ENCODE peak calls at places on chromosome 12, in six cellular contexts. K is MCF 10A, G is GM20000, C is esophagus muscularis mucosa, Q is RWPE1, H is A673. U is an unnamed sample.

GRCh38 chr12:2833327-2833726 is 1.5 kb downstream of the NRIP2 start:
- DNase-seq in H (no peak), K (no peak), G (no peak), C (no peak), Q (no peak), U (no peak)

GRCh38 chr12:22881878-22882277 is 256.9 kb downstream of the ETNK1 start:
- DNase-seq in Q (no peak), C (no peak), K (no peak), G (no peak), H (no peak), U (no peak)

GRCh38 chr12:4014858-4015224 is 141.6 kb upstream of the PARP11 start:
- DNase-seq in G (no peak), K (no peak), Q (no peak), C (no peak), H (no peak), U (no peak)

GRCh38 chr12:42698213-42698612 is 108.7 kb upstream of the PRICKLE1 start:
- DNase-seq in G (no peak), K (peak), Q (peak), C (no peak), H (peak), U (no peak)

GRCh38 chr12:106954462-106955376 is 988 bp upstream of the TMEM263 start:
- DNase-seq in K (no peak), C (no peak), H (no peak), G (no peak), Q (no peak), U (no peak)

GRCh38 chr12:68317047-68317667 is 15.0 kb downstream of the MDM1 start:
- DNase-seq in K (peak), H (peak), G (peak), Q (peak), C (no peak), U (no peak)

GRCh38 chr12:39272934-39273770 is 169.8 kb downstream of the KIF21A start:
- DNase-seq in Q (peak), G (peak), H (peak), C (no peak), K (peak), U (no peak)

GRCh38 chr12:80702889-80703605 is 4.4 kb upstream of the MYF6 start:
- DNase-seq in Q (peak), C (no peak), K (peak), G (no peak), H (no peak), U (no peak)

GRCh38 chr12:83141460-83141994 is 454.8 kb downstream of the TMTC2 start:
- DNase-seq in Q (no peak), G (no peak), H (no peak), C (no peak), K (no peak), U (no peak)

GRCh38 chr12:129938089-129938488 is 34.3 kb upstream of the TMEM132D start:
- DNase-seq in G (no peak), K (no peak), H (no peak), Q (no peak), C (no peak), U (peak)

GRCh38 chr12:132133952-132134652 is 10.0 kb downstream of the DDX51 start:
- DNase-seq in H (no peak), G (no peak), K (no peak), Q (no peak), C (no peak), U (no peak)

GRCh38 chr12:109130755-109131521 is 14.6 kb downstream of the ACACB start:
- DNase-seq in H (no peak), Q (no peak), C (no peak), K (no peak), G (no peak), U (no peak)

GRCh38 chr12:133080619-133081407 is at the start of gene ZNF140:
- DNase-seq in C (peak), H (peak), Q (peak), K (peak), G (peak), U (peak)

GRCh38 chr12:96261557-96261956 is 67.4 kb downstream of the ELK3 start:
- DNase-seq in H (no peak), Q (peak), G (no peak), C (no peak), K (no peak), U (no peak)

GRCh38 chr12:87253157-87253556 is 776.0 kb downstream of the C12orf50 start:
- DNase-seq in Q (peak), K (peak), H (no peak), G (no peak), C (no peak), U (no peak)

GRCh38 chr12:56158926-56159461 is 835 bp downstream of the MYL6 start:
- DNase-seq in H (peak), K (peak), C (peak), G (peak), Q (peak), U (no peak)

DNA sequence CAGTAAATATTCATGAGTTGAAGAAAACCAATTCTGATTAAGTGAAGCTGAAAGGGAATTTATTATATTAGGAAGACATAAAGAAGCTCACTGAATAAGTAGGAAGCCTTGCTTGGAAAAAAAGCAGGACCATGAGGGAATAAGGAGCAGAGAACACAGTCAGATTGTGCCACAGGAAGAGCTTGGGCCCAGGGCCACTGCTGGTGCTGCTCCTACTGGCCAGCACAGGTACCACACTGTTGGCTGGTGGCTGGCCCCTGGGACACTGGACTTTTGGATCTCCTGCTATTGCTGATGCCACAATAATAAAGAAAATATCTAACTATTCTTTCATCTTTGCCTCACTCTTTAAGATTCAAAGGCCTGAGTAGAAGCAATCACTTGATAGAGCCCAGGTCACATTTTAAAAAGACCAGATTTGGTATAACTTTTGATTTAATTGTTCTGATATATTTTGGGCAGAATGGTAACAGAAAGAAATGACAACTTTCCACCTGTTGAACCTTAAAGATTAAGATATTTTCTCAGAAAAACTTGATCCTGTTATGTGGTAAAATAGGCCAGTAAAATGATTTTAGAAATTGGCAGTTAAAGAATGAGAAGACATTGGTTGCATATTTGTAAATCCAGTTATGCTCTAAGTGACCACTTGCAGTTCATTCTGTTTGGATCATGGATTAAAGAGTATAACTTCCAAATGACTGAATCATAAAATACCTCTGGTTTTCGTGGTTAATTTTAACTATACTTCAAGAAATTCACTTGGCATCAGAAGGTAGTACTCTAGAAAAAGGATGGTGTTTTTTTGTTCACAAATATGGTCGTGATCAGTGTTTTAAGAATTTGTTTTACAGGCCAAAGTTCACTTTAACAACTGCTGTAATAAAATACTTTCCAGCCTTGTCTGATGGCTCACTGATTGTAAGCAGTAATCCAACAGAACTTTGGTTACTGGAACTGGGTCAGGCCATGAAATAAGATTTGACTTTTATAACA is 68.3 kb downstream of the DERA start:
- DNase-seq in H (peak), G (peak), C (no peak), K (peak), Q (peak), U (no peak)
- TF ChIP-seq CTCF in H (peak), G (peak), C (no peak), K (peak), Q (no peak), U (peak)

GRCh38 chr12:32134144-32134888 is 27.7 kb downstream of the BICD1 start:
- DNase-seq in H (no peak), C (no peak), K (peak), G (peak), Q (no peak), U (no peak)
- TF ChIP-seq CTCF in H (no peak), C (no peak), K (no peak), G (no peak), Q (no peak), U (no peak)

GRCh38 chr12:67068204-67068731 is 200.9 kb upstream of the CAND1 start:
- DNase-seq in C (no peak), H (peak), K (peak), Q (no peak), G (no peak), U (no peak)
- TF ChIP-seq CTCF in C (no peak), H (peak), K (no peak), Q (no peak), G (no peak), U (peak)

DNA sequence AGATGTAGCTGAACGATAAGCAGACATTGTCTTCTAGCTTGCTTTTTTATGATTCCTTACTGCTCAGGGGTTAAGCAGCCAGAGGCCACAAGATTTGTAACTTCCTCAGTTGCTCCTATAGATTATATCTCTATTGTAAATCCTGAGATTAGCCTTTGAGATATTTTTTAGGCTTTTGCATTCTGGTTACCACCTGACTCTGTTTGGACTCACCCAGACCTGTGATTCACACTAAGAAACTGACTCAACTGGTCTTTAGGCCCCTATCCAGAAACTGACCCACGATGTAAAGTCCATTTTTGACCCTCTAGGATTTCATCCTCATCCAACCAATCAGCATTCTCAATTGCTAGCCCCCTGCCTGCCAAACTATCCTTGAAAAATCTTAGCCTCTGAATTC is 194.4 kb downstream of the RASSF9 start:
- DNase-seq in K (no peak), G (no peak), Q (no peak), H (no peak), C (no peak), U (no peak)
- TF ChIP-seq CTCF in K (no peak), G (no peak), Q (no peak), H (no peak), C (no peak), U (no peak)

GRCh38 chr12:78888583-78888982 is 24.0 kb downstream of the SYT1 start:
- DNase-seq in C (no peak), G (no peak), Q (peak), H (peak), K (peak), U (no peak)
- TF ChIP-seq CTCF in C (no peak), G (no peak), Q (no peak), H (no peak), K (no peak), U (no peak)

GRCh38 chr12:32822344-32822743 is 66.6 kb upstream of the YARS2 start:
- DNase-seq in K (no peak), C (no peak), Q (no peak), H (no peak), G (no peak), U (no peak)

GRCh38 chr12:32826807-32827412 is 69.7 kb downstream of the PKP2 start:
- DNase-seq in C (no peak), G (no peak), K (no peak), Q (no peak), H (no peak), U (no peak)

GRCh38 chr12:32824596-32824995 is 68.9 kb upstream of the YARS2 start:
- DNase-seq in Q (no peak), G (no peak), H (no peak), C (no peak), K (no peak), U (no peak)

GRCh38 chr12:32828552-32828951 is 68.0 kb downstream of the PKP2 start:
- DNase-seq in H (no peak), G (no peak), K (no peak), C (no peak), Q (no peak), U (no peak)

GRCh38 chr12:32828120-32828519 is 68.5 kb downstream of the PKP2 start:
- DNase-seq in C (no peak), G (no peak), H (no peak), Q (no peak), K (no peak), U (no peak)
- TF ChIP-seq CTCF in C (no peak), G (no peak), H (no peak), Q (no peak), K (no peak), U (no peak)

DNA sequence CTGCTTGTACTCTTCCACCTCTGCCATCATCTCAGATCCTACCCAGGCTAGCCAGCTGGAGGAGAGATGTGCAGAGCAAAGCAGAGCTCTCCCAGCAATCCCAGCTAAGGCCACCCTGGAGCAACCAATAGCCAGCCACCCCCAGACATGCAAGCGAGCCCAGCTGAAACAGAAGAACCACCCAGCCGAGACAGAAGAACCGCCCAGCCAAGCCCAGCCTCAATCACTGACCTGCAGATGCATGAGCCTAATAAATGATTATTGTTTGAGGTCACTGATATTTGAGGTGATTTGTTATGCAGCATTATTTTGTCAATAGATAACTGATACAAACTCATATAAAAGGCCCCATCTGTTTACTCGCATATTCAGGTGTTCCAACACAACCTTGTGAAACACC is 106.3 kb downstream of the SCARB1 start:
- DNase-seq in G (no peak), K (no peak), Q (no peak), C (no peak), H (no peak), U (no peak)
- TF ChIP-seq CTCF in G (no peak), K (no peak), Q (no peak), C (no peak), H (no peak), U (no peak)

DNA sequence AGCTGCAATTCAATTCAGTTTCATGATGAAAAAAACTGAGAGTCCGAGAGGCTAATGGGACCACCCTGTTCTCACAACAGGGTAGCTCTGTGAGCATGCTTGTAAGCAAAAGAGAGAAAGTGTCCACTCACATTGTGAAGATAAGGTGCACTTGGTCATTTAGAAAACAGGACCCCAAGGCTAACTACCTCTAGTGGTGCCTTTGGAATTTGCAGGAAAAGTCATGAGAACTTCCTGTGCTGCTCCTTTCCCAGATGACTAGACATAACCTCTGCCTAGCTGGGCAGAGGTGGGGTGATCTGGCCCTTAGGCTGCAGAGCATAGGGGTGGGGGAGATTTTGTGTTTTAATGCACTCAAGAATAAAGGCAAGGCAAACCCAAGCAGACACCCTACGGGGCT is 118.9 kb downstream of the STAB2 start:
- DNase-seq in H (no peak), G (no peak), C (no peak), Q (no peak), K (peak), U (no peak)
- TF ChIP-seq CTCF in H (peak), G (no peak), C (no peak), Q (no peak), K (peak), U (no peak)

U was measured in osteocyte.